ENCODE peak calls at places on chromosomes 6 and 20, in five cellular contexts. Z is pancreas, T is neural crest cell, X is esophagus squamous epithelium, A is prostate gland. H is an unnamed sample.

GRCh38 chr6:125871365-125871764 is 80.6 kb downstream of the NCOA7 start:
- DNase-seq in T (no peak), A (no peak), X (no peak), Z (no peak), H (peak)

GRCh38 chr20:57458400-57459160 is 66.4 kb downstream of the CTCFL start:
- DNase-seq in Z (no peak), A (peak), T (no peak), X (no peak), H (no peak)

GRCh38 chr20:43901296-43901695 is 13.4 kb upstream of the TOX2 start:
- DNase-seq in A (no peak), T (no peak), Z (no peak), X (no peak), H (no peak)

GRCh38 chr20:51720854-51721253 is 47.3 kb downstream of the ATP9A start:
- DNase-seq in A (no peak), X (no peak), T (no peak), Z (no peak), H (no peak)

GRCh38 chr6:131038612-131039344 is 24.3 kb downstream of the EPB41L2 start:
- DNase-seq in T (no peak), X (no peak), Z (no peak), A (no peak), H (no peak)

GRCh38 chr20:50919567-50919966 is 11.7 kb downstream of the ADNP start:
- DNase-seq in X (no peak), T (no peak), Z (no peak), A (peak), H (peak)

GRCh38 chr6:141764388-141764787 is 368.3 kb upstream of the GJE1 start:
- DNase-seq in T (no peak), X (no peak), A (no peak), Z (no peak), H (no peak)

GRCh38 chr6:153096031-153096430 is 35.1 kb downstream of the RGS17 start:
- DNase-seq in T (no peak), Z (no peak), A (no peak), X (no peak), H (no peak)

GRCh38 chr6:137487947-137488735 is 6.1 kb downstream of the OLIG3 start:
- DNase-seq in X (no peak), T (no peak), Z (peak), A (no peak), H (no peak)

GRCh38 chr6:168570211-168570610 is 129.2 kb downstream of the SMOC2 start:
- DNase-seq in Z (no peak), A (no peak), X (no peak), T (no peak), H (no peak)

GRCh38 chr6:107641500-107641931 is 151.6 kb downstream of the SOBP start:
- DNase-seq in A (no peak), Z (no peak), T (no peak), X (no peak), H (peak)

GRCh38 chr6:10555625-10556309 is 34.6 kb downstream of the GCNT2 start:
- DNase-seq in X (no peak), T (peak), Z (no peak), A (peak), H (peak)

DNA sequence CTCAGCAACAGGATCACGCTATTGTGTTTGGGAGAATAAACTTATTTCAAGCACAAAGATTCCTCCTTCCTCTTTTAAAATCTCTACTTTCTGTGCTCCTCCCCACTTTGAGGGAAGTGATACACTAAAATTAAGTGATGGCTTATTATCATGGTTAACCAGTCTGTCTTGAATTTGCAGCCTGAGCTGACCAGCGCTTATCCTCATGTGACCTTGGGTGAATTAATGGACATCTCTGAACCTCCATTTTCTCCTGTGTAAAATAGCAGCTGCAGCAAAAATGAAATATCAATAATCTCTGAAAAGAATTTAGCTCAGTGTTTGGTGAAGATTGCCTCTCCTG is 222.6 kb downstream of the BCAS1 start:
- DNase-seq in Z (no peak), A (no peak), X (no peak), T (no peak), H (no peak)
- TF ChIP-seq CTCF in Z (no peak), A (no peak), X (no peak), T (no peak), H (no peak)

GRCh38 chr6:99543968-99544367 is 24.5 kb downstream of the CCNC start:
- DNase-seq in X (no peak), Z (no peak), A (no peak), T (no peak), H (no peak)
- TF ChIP-seq CTCF in X (no peak), Z (no peak), A (no peak), T (peak), H (no peak)

DNA sequence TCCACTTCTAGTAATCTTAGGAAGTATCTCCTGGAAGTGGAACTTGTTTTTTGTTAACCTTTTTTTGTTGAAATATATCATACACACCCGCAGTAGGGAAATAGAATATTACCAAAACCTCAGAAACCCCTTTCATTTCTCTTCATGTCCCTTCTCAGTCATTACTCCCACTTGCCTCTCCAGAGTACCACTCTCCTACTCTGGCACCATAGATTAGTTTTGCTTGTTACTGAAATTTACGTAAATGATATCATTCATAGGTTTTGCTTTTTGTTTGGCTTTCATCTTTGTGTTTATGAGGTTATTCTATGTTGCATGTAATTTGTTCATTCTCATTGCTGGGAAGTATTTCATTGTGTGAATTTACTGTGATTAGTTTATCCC is 52.9 kb downstream of the ZFAND3 start:
- DNase-seq in Z (no peak), T (no peak), A (no peak), X (no peak), H (no peak)
- TF ChIP-seq CTCF in Z (no peak), T (no peak), A (no peak), X (no peak), H (no peak)

GRCh38 chr6:38720295-38720694 is 5.2 kb downstream of the DNAH8 start:
- DNase-seq in X (no peak), Z (no peak), A (no peak), T (no peak), H (peak)
- TF ChIP-seq CTCF in X (no peak), Z (no peak), A (no peak), T (peak), H (no peak)

DNA sequence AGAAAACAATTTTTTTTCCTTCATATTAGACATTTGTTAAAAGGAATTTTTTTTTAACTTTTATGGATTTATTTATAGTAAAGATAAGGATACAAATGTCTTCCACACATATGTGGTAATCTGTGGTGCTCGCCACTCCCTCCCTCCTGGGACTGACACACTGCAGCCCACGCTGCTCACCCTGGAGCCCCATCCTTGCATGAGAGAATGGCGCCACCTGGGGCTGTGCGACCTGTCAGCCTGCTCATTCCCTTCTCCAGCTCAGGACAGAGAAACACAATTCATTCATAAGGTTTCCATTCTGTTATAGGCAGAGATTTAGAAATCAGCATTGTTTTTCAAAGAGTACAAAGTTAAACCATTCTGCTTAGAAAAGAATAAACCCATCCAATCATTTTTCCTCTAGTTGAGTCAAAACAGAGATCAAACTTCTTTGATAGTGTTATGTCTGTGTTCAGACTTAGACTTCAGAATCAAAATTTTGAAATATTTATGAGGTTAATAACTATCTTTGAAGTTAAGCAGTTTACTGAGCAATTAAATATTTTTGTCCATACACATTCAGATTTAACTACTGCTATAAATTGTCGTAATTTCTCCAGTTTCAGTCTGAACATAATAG is 42.8 kb upstream of the DYNLRB1 start:
- DNase-seq in T (peak), Z (no peak), X (no peak), A (peak), H (peak)
- TF ChIP-seq CTCF in T (peak), Z (no peak), X (no peak), A (no peak), H (peak)

DNA sequence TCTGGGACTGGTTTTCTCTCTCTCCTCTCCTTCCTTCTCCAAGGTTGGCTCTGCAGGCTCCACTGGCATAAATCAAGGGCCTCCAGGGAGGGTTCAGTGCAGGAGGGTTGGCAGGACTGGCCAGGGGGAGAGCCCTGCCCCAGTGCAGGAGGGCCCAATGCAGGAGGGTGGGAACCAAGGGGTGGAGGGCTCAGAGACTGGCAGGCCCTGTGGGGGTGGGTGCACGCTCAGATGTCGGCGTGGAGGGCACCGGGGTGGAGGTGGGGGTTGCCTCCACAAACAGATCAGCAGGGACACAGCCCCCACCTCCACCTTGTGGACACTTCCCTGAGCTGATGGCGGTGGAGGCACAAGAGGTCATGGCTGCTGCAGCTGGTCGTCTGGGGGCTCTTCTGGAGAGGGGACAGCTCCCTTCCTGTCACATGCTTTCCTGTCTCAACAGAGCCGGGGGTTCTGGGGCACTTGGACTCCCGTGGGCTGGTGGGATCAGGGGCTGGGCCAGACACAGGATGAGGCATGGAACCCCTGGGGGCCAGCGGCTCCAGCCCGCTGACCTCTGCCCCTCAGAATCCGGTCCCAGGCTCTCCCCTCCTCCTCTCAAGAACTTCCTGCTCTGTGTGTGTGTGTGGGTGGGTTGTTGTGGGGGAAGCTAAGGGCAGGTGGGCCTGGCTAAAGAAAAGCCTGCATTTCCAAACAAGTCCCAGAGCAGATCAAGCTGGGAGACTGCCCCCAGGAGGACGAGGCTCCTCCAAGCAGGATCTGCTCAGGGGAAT is 2.7 kb upstream of the ABHD16B start:
- DNase-seq in Z (no peak), A (no peak), X (no peak), T (no peak), H (no peak)
- TF ChIP-seq CTCF in Z (no peak), A (no peak), X (no peak), T (peak), H (peak)